ENCODE peak calls at places on chromosome 2, in seven cellular contexts. C is renal cortical epithelial cell, A is upper lobe of left lung, Y is SW480, F is left lung, W is LoVo, M is keratinocyte. T is an unnamed sample.

GRCh38 chr2:238279324-238279682 is 9.1 kb downstream of the PER2 start:
- DNase-seq in C (no peak), A (no peak), Y (no peak), F (peak), W (no peak), M (no peak), T (no peak)

GRCh38 chr2:28045676-28046351 is 155.3 kb downstream of the BABAM2 start:
- DNase-seq in C (no peak), A (no peak), Y (no peak), F (no peak), W (no peak), M (no peak), T (no peak)

GRCh38 chr2:58291726-58292430 is 50.8 kb upstream of the FANCL start:
- DNase-seq in C (no peak), A (no peak), Y (no peak), F (no peak), W (no peak), M (no peak), T (no peak)

GRCh38 chr2:70371753-70372152 is 69.9 kb upstream of the FAM136A start:
- DNase-seq in C (peak), A (no peak), Y (peak), F (no peak), W (no peak), M (peak), T (no peak)

GRCh38 chr2:182426915-182427233 is at the start of gene PDE1A:
- DNase-seq in C (no peak), A (peak), Y (no peak), F (no peak), W (no peak), M (no peak), T (no peak)

GRCh38 chr2:3461781-3462492 is 57.4 kb downstream of the ADI1 start:
- DNase-seq in C (peak), A (peak), Y (peak), F (no peak), W (peak), M (peak), T (no peak)

GRCh38 chr2:229273384-229274338 is 2.6 kb upstream of the PID1 start:
- DNase-seq in C (peak), A (peak), Y (peak), F (no peak), W (peak), M (peak), T (no peak)

GRCh38 chr2:191170301-191170636 is 19.5 kb upstream of the STAT4 start:
- DNase-seq in C (no peak), A (no peak), Y (no peak), F (no peak), W (no peak), M (no peak), T (no peak)

GRCh38 chr2:238376884-238377391 is 49.8 kb upstream of the ASB1 start:
- DNase-seq in C (peak), A (peak), Y (no peak), F (no peak), W (no peak), M (no peak), T (no peak)

GRCh38 chr2:54598347-54599325 is 124.8 kb upstream of the EML6 start:
- DNase-seq in C (no peak), A (no peak), Y (no peak), F (no peak), W (no peak), M (no peak), T (no peak)

GRCh38 chr2:240297553-240298315 is 137.7 kb upstream of the GPC1 start:
- DNase-seq in C (no peak), A (peak), Y (no peak), F (peak), W (no peak), M (no peak), T (no peak)

GRCh38 chr2:217900780-217901360 is 101.9 kb downstream of the TNS1 start:
- DNase-seq in C (no peak), A (no peak), Y (no peak), F (no peak), W (no peak), M (no peak), T (no peak)

GRCh38 chr2:105384861-105385260 is 14.0 kb downstream of the FHL2 start:
- DNase-seq in C (no peak), A (no peak), Y (no peak), F (no peak), W (no peak), M (no peak), T (no peak)

T was measured in substantia nigra.